ENCODE peak calls at places on chromosome 14, in seven cellular contexts. One of them, this sample, is unnamed.

GRCh38 chr14:55412686-55413085 is 1.1 kb upstream of the ATG14 start:
- DNase-seq in H54: no peak
- DNase-seq in activated T-helper 1 cell treated with Interleukin-2 at 50 U/mL for 16 hours: no peak
- DNase-seq in iPS-NIHi11: no peak
- DNase-seq in ecto neural progenitor cell: no peak
- DNase-seq in cardiac muscle cell: no peak
- DNase-seq in neural crest cell: no peak
- DNase-seq in this sample: no peak

GRCh38 chr14:42429401-42429800 is 822.7 kb downstream of the LRFN5 start:
- DNase-seq in H54: no peak
- DNase-seq in activated T-helper 1 cell treated with Interleukin-2 at 50 U/mL for 16 hours: no peak
- DNase-seq in iPS-NIHi11: no peak
- DNase-seq in ecto neural progenitor cell: no peak
- DNase-seq in cardiac muscle cell: no peak
- DNase-seq in neural crest cell: no peak
- DNase-seq in this sample: no peak

GRCh38 chr14:58901826-58902225 is 264.1 kb downstream of the DACT1 start:
- DNase-seq in H54: no peak
- DNase-seq in activated T-helper 1 cell treated with Interleukin-2 at 50 U/mL for 16 hours: no peak
- DNase-seq in iPS-NIHi11: no peak
- DNase-seq in ecto neural progenitor cell: no peak
- DNase-seq in cardiac muscle cell: no peak
- DNase-seq in neural crest cell: no peak
- DNase-seq in this sample: no peak

GRCh38 chr14:67883717-67884116 is 64.1 kb downstream of the RAD51B start:
- DNase-seq in H54: no peak
- DNase-seq in activated T-helper 1 cell treated with Interleukin-2 at 50 U/mL for 16 hours: no peak
- DNase-seq in iPS-NIHi11: no peak
- DNase-seq in ecto neural progenitor cell: no peak
- DNase-seq in cardiac muscle cell: no peak
- DNase-seq in neural crest cell: no peak
- DNase-seq in this sample: peak; percentile 55

GRCh38 chr14:88952901-88953300 is 128.4 kb downstream of the TTC8 start:
- DNase-seq in H54: no peak
- DNase-seq in activated T-helper 1 cell treated with Interleukin-2 at 50 U/mL for 16 hours: no peak
- DNase-seq in iPS-NIHi11: no peak
- DNase-seq in ecto neural progenitor cell: no peak
- DNase-seq in cardiac muscle cell: no peak
- DNase-seq in neural crest cell: no peak
- DNase-seq in this sample: no peak

GRCh38 chr14:72651081-72651480 is 242.8 kb downstream of the DPF3 start:
- DNase-seq in H54: no peak
- DNase-seq in activated T-helper 1 cell treated with Interleukin-2 at 50 U/mL for 16 hours: no peak
- DNase-seq in iPS-NIHi11: no peak
- DNase-seq in ecto neural progenitor cell: peak; percentile 45
- DNase-seq in cardiac muscle cell: peak; percentile 36
- DNase-seq in neural crest cell: peak; percentile 7
- DNase-seq in this sample: peak; percentile 31

GRCh38 chr14:87888136-87888999 is 104.6 kb downstream of the GALC start:
- DNase-seq in H54: no peak
- DNase-seq in activated T-helper 1 cell treated with Interleukin-2 at 50 U/mL for 16 hours: no peak
- DNase-seq in iPS-NIHi11: peak; percentile 63
- DNase-seq in ecto neural progenitor cell: peak; percentile 59
- DNase-seq in cardiac muscle cell: peak; percentile 19
- DNase-seq in neural crest cell: no peak
- DNase-seq in this sample: peak; percentile 37

GRCh38 chr14:99261916-99262787 is 9.8 kb downstream of the BCL11B start:
- DNase-seq in H54: no peak
- DNase-seq in activated T-helper 1 cell treated with Interleukin-2 at 50 U/mL for 16 hours: peak; percentile 73
- DNase-seq in iPS-NIHi11: no peak
- DNase-seq in ecto neural progenitor cell: no peak
- DNase-seq in cardiac muscle cell: no peak
- DNase-seq in neural crest cell: no peak
- DNase-seq in this sample: no peak

GRCh38 chr14:50070230-50070629 is 46.1 kb downstream of the VCPKMT start:
- DNase-seq in H54: no peak
- DNase-seq in activated T-helper 1 cell treated with Interleukin-2 at 50 U/mL for 16 hours: no peak
- DNase-seq in iPS-NIHi11: no peak
- DNase-seq in ecto neural progenitor cell: no peak
- DNase-seq in cardiac muscle cell: no peak
- DNase-seq in neural crest cell: no peak
- DNase-seq in this sample: no peak

GRCh38 chr14:77914073-77914721 is 114.3 kb downstream of the ADCK1 start:
- DNase-seq in H54: no peak
- DNase-seq in activated T-helper 1 cell treated with Interleukin-2 at 50 U/mL for 16 hours: no peak
- DNase-seq in iPS-NIHi11: no peak
- DNase-seq in ecto neural progenitor cell: no peak
- DNase-seq in cardiac muscle cell: no peak
- DNase-seq in neural crest cell: no peak
- DNase-seq in this sample: no peak

GRCh38 chr14:37202812-37203211 is 5.1 kb downstream of the MIPOL1 start:
- DNase-seq in H54: no peak
- DNase-seq in activated T-helper 1 cell treated with Interleukin-2 at 50 U/mL for 16 hours: no peak
- DNase-seq in iPS-NIHi11: no peak
- DNase-seq in ecto neural progenitor cell: no peak
- DNase-seq in cardiac muscle cell: no peak
- DNase-seq in neural crest cell: no peak
- DNase-seq in this sample: no peak

GRCh38 chr14:105227346-105227745 is 21.0 kb upstream of the BTBD6 start:
- DNase-seq in H54: no peak
- DNase-seq in activated T-helper 1 cell treated with Interleukin-2 at 50 U/mL for 16 hours: no peak
- DNase-seq in iPS-NIHi11: no peak
- DNase-seq in ecto neural progenitor cell: no peak
- DNase-seq in cardiac muscle cell: no peak
- DNase-seq in neural crest cell: no peak
- DNase-seq in this sample: no peak

GRCh38 chr14:22813145-22813544 is 2.1 kb downstream of the SLC7A7 start:
- DNase-seq in H54: no peak
- DNase-seq in activated T-helper 1 cell treated with Interleukin-2 at 50 U/mL for 16 hours: no peak
- DNase-seq in iPS-NIHi11: no peak
- DNase-seq in ecto neural progenitor cell: no peak
- DNase-seq in cardiac muscle cell: no peak
- DNase-seq in neural crest cell: no peak
- DNase-seq in this sample: no peak

GRCh38 chr14:42112108-42112507 is 505.4 kb downstream of the LRFN5 start:
- DNase-seq in H54: no peak
- DNase-seq in activated T-helper 1 cell treated with Interleukin-2 at 50 U/mL for 16 hours: no peak
- DNase-seq in iPS-NIHi11: no peak
- DNase-seq in ecto neural progenitor cell: no peak
- DNase-seq in cardiac muscle cell: no peak
- DNase-seq in neural crest cell: no peak
- DNase-seq in this sample: no peak

GRCh38 chr14:73977896-73978295 is 27.8 kb downstream of the COQ6 start:
- DNase-seq in H54: no peak
- DNase-seq in activated T-helper 1 cell treated with Interleukin-2 at 50 U/mL for 16 hours: no peak
- DNase-seq in iPS-NIHi11: no peak
- DNase-seq in ecto neural progenitor cell: no peak
- DNase-seq in cardiac muscle cell: no peak
- DNase-seq in neural crest cell: no peak
- DNase-seq in this sample: no peak

GRCh38 chr14:74973003-74973614 is 17.7 kb upstream of the PGF start:
- DNase-seq in H54: no peak
- DNase-seq in activated T-helper 1 cell treated with Interleukin-2 at 50 U/mL for 16 hours: no peak
- DNase-seq in iPS-NIHi11: peak; percentile 35
- DNase-seq in ecto neural progenitor cell: no peak
- DNase-seq in cardiac muscle cell: no peak
- DNase-seq in neural crest cell: no peak
- DNase-seq in this sample: no peak

GRCh38 chr14:68705741-68706283 is 87.1 kb downstream of the ZFP36L1 start:
- DNase-seq in H54: no peak
- DNase-seq in activated T-helper 1 cell treated with Interleukin-2 at 50 U/mL for 16 hours: no peak
- DNase-seq in iPS-NIHi11: peak; percentile 51
- DNase-seq in ecto neural progenitor cell: no peak
- DNase-seq in cardiac muscle cell: peak; percentile 59
- DNase-seq in neural crest cell: no peak
- DNase-seq in this sample: no peak

GRCh38 chr14:61623927-61624326 is 71.4 kb upstream of the HIF1A start:
- DNase-seq in H54: no peak
- DNase-seq in activated T-helper 1 cell treated with Interleukin-2 at 50 U/mL for 16 hours: no peak
- DNase-seq in iPS-NIHi11: no peak
- DNase-seq in ecto neural progenitor cell: no peak
- DNase-seq in cardiac muscle cell: no peak
- DNase-seq in neural crest cell: no peak
- DNase-seq in this sample: no peak

GRCh38 chr14:60724080-60724618 is at the start of gene SIX4:
- DNase-seq in H54: peak; percentile 62
- DNase-seq in activated T-helper 1 cell treated with Interleukin-2 at 50 U/mL for 16 hours: no peak
- DNase-seq in iPS-NIHi11: peak; percentile 89
- DNase-seq in ecto neural progenitor cell: peak; percentile 88
- DNase-seq in cardiac muscle cell: peak; percentile 91
- DNase-seq in neural crest cell: peak; percentile 47
- DNase-seq in this sample: peak; percentile 94